ENCODE peak calls at places on chromosomes 5 and 9, in ten cellular contexts. One of them, this sample, is unnamed.

GRCh38 chr5:149730620-149731331 is 666 bp downstream of the PPARGC1B start:
- DNase-seq in A673: peak
- DNase-seq in stimulated activated CD4-positive, alpha-beta T cell treated with anti-CD3 and anti-CD28 coated beads, Interleukin-2, amount 100 ng/mL, for 24 hours: peak
- DNase-seq in activated T-helper 1 cell treated with Interleukin-2 at 50 U/mL for 16 hours: peak
- DNase-seq in NCI-H82: peak
- DNase-seq in coronary artery: no peak
- DNase-seq in suprapubic skin: peak
- DNase-seq in GM18507: peak
- DNase-seq in progenitor cell of endocrine pancreas: no peak
- DNase-seq in LoVo: peak
- DNase-seq in this sample: peak

GRCh38 chr9:34993502-34994428 is 4.2 kb downstream of the DNAJB5 start:
- DNase-seq in suprapubic skin: peak
- DNase-seq in coronary artery: peak
- DNase-seq in LoVo: no peak
- DNase-seq in NCI-H82: peak
- DNase-seq in A673: no peak
- DNase-seq in stimulated activated CD4-positive, alpha-beta T cell treated with anti-CD3 and anti-CD28 coated beads, Interleukin-2, amount 100 ng/mL, for 24 hours: no peak
- DNase-seq in GM18507: no peak
- DNase-seq in progenitor cell of endocrine pancreas: no peak
- DNase-seq in activated T-helper 1 cell treated with Interleukin-2 at 50 U/mL for 16 hours: no peak
- DNase-seq in this sample: no peak

GRCh38 chr9:133256057-133256461 is 18.9 kb downstream of the ABO start:
- DNase-seq in stimulated activated CD4-positive, alpha-beta T cell treated with anti-CD3 and anti-CD28 coated beads, Interleukin-2, amount 100 ng/mL, for 24 hours: no peak
- DNase-seq in activated T-helper 1 cell treated with Interleukin-2 at 50 U/mL for 16 hours: no peak
- DNase-seq in A673: no peak
- DNase-seq in progenitor cell of endocrine pancreas: no peak
- DNase-seq in coronary artery: no peak
- DNase-seq in LoVo: no peak
- DNase-seq in GM18507: no peak
- DNase-seq in suprapubic skin: no peak
- DNase-seq in NCI-H82: no peak
- DNase-seq in this sample: no peak

GRCh38 chr9:133108794-133109641 is 12.0 kb downstream of the RALGDS start:
- DNase-seq in A673: no peak
- DNase-seq in suprapubic skin: peak
- DNase-seq in progenitor cell of endocrine pancreas: no peak
- DNase-seq in coronary artery: peak
- DNase-seq in NCI-H82: no peak
- DNase-seq in activated T-helper 1 cell treated with Interleukin-2 at 50 U/mL for 16 hours: no peak
- DNase-seq in GM18507: no peak
- DNase-seq in stimulated activated CD4-positive, alpha-beta T cell treated with anti-CD3 and anti-CD28 coated beads, Interleukin-2, amount 100 ng/mL, for 24 hours: no peak
- DNase-seq in LoVo: no peak
- DNase-seq in this sample: no peak

GRCh38 chr9:6873862-6874261 is 116.1 kb downstream of the KDM4C start:
- DNase-seq in coronary artery: no peak
- DNase-seq in activated T-helper 1 cell treated with Interleukin-2 at 50 U/mL for 16 hours: no peak
- DNase-seq in NCI-H82: no peak
- DNase-seq in A673: no peak
- DNase-seq in stimulated activated CD4-positive, alpha-beta T cell treated with anti-CD3 and anti-CD28 coated beads, Interleukin-2, amount 100 ng/mL, for 24 hours: no peak
- DNase-seq in progenitor cell of endocrine pancreas: no peak
- DNase-seq in LoVo: no peak
- DNase-seq in suprapubic skin: no peak
- DNase-seq in GM18507: no peak
- DNase-seq in this sample: no peak

GRCh38 chr9:129079829-129080228 is 1.1 kb upstream of the DOLPP1 start:
- DNase-seq in suprapubic skin: peak
- DNase-seq in A673: no peak
- DNase-seq in stimulated activated CD4-positive, alpha-beta T cell treated with anti-CD3 and anti-CD28 coated beads, Interleukin-2, amount 100 ng/mL, for 24 hours: no peak
- DNase-seq in coronary artery: no peak
- DNase-seq in activated T-helper 1 cell treated with Interleukin-2 at 50 U/mL for 16 hours: no peak
- DNase-seq in GM18507: no peak
- DNase-seq in NCI-H82: no peak
- DNase-seq in progenitor cell of endocrine pancreas: no peak
- DNase-seq in LoVo: no peak
- DNase-seq in this sample: no peak

GRCh38 chr9:37963936-37964739 is 60.2 kb upstream of the SLC25A51 start:
- DNase-seq in activated T-helper 1 cell treated with Interleukin-2 at 50 U/mL for 16 hours: no peak
- DNase-seq in suprapubic skin: peak
- DNase-seq in progenitor cell of endocrine pancreas: peak
- DNase-seq in A673: peak
- DNase-seq in stimulated activated CD4-positive, alpha-beta T cell treated with anti-CD3 and anti-CD28 coated beads, Interleukin-2, amount 100 ng/mL, for 24 hours: no peak
- DNase-seq in LoVo: peak
- DNase-seq in coronary artery: no peak
- DNase-seq in NCI-H82: no peak
- DNase-seq in GM18507: no peak
- DNase-seq in this sample: peak

GRCh38 chr9:35615981-35616680 is 2.1 kb downstream of the CD72 start:
- DNase-seq in activated T-helper 1 cell treated with Interleukin-2 at 50 U/mL for 16 hours: no peak
- DNase-seq in GM18507: no peak
- DNase-seq in progenitor cell of endocrine pancreas: no peak
- DNase-seq in A673: no peak
- DNase-seq in LoVo: no peak
- DNase-seq in NCI-H82: no peak
- DNase-seq in stimulated activated CD4-positive, alpha-beta T cell treated with anti-CD3 and anti-CD28 coated beads, Interleukin-2, amount 100 ng/mL, for 24 hours: no peak
- DNase-seq in coronary artery: peak
- DNase-seq in suprapubic skin: no peak
- DNase-seq in this sample: no peak

GRCh38 chr9:14538529-14538928 is 154.7 kb downstream of the ZDHHC21 start:
- DNase-seq in GM18507: no peak
- DNase-seq in activated T-helper 1 cell treated with Interleukin-2 at 50 U/mL for 16 hours: no peak
- DNase-seq in progenitor cell of endocrine pancreas: no peak
- DNase-seq in coronary artery: no peak
- DNase-seq in suprapubic skin: no peak
- DNase-seq in stimulated activated CD4-positive, alpha-beta T cell treated with anti-CD3 and anti-CD28 coated beads, Interleukin-2, amount 100 ng/mL, for 24 hours: no peak
- DNase-seq in A673: no peak
- DNase-seq in NCI-H82: peak
- DNase-seq in LoVo: no peak
- DNase-seq in this sample: no peak

GRCh38 chr5:108167174-108167573 is 214.7 kb downstream of the FBXL17 start:
- DNase-seq in progenitor cell of endocrine pancreas: no peak
- DNase-seq in A673: no peak
- DNase-seq in activated T-helper 1 cell treated with Interleukin-2 at 50 U/mL for 16 hours: no peak
- DNase-seq in suprapubic skin: no peak
- DNase-seq in coronary artery: no peak
- DNase-seq in LoVo: no peak
- DNase-seq in stimulated activated CD4-positive, alpha-beta T cell treated with anti-CD3 and anti-CD28 coated beads, Interleukin-2, amount 100 ng/mL, for 24 hours: no peak
- DNase-seq in GM18507: no peak
- DNase-seq in NCI-H82: no peak
- DNase-seq in this sample: no peak

GRCh38 chr5:141747152-141747640 is 65.2 kb upstream of the ARAP3 start:
- DNase-seq in progenitor cell of endocrine pancreas: no peak
- DNase-seq in activated T-helper 1 cell treated with Interleukin-2 at 50 U/mL for 16 hours: no peak
- DNase-seq in NCI-H82: peak
- DNase-seq in A673: peak
- DNase-seq in GM18507: peak
- DNase-seq in stimulated activated CD4-positive, alpha-beta T cell treated with anti-CD3 and anti-CD28 coated beads, Interleukin-2, amount 100 ng/mL, for 24 hours: no peak
- DNase-seq in suprapubic skin: no peak
- DNase-seq in coronary artery: no peak
- DNase-seq in LoVo: no peak
- DNase-seq in this sample: no peak

GRCh38 chr9:14249527-14249926 is 64.4 kb downstream of the NFIB start:
- DNase-seq in GM18507: no peak
- DNase-seq in suprapubic skin: no peak
- DNase-seq in stimulated activated CD4-positive, alpha-beta T cell treated with anti-CD3 and anti-CD28 coated beads, Interleukin-2, amount 100 ng/mL, for 24 hours: no peak
- DNase-seq in NCI-H82: no peak
- DNase-seq in progenitor cell of endocrine pancreas: no peak
- DNase-seq in LoVo: no peak
- DNase-seq in A673: no peak
- DNase-seq in coronary artery: no peak
- DNase-seq in activated T-helper 1 cell treated with Interleukin-2 at 50 U/mL for 16 hours: no peak
- DNase-seq in this sample: no peak

GRCh38 chr9:110912701-110913291 is 125.5 kb downstream of the LPAR1 start:
- DNase-seq in NCI-H82: no peak
- DNase-seq in GM18507: no peak
- DNase-seq in progenitor cell of endocrine pancreas: no peak
- DNase-seq in coronary artery: no peak
- DNase-seq in stimulated activated CD4-positive, alpha-beta T cell treated with anti-CD3 and anti-CD28 coated beads, Interleukin-2, amount 100 ng/mL, for 24 hours: no peak
- DNase-seq in activated T-helper 1 cell treated with Interleukin-2 at 50 U/mL for 16 hours: no peak
- DNase-seq in A673: no peak
- DNase-seq in LoVo: no peak
- DNase-seq in suprapubic skin: no peak
- DNase-seq in this sample: no peak

GRCh38 chr5:72154076-72154756 is 46.9 kb downstream of the MAP1B start:
- DNase-seq in GM18507: no peak
- DNase-seq in NCI-H82: no peak
- DNase-seq in A673: no peak
- DNase-seq in activated T-helper 1 cell treated with Interleukin-2 at 50 U/mL for 16 hours: no peak
- DNase-seq in suprapubic skin: no peak
- DNase-seq in LoVo: no peak
- DNase-seq in coronary artery: no peak
- DNase-seq in progenitor cell of endocrine pancreas: no peak
- DNase-seq in stimulated activated CD4-positive, alpha-beta T cell treated with anti-CD3 and anti-CD28 coated beads, Interleukin-2, amount 100 ng/mL, for 24 hours: no peak
- DNase-seq in this sample: no peak

GRCh38 chr9:1047605-1048235 is 2.4 kb upstream of the DMRT2 start:
- DNase-seq in NCI-H82: no peak
- DNase-seq in GM18507: no peak
- DNase-seq in coronary artery: no peak
- DNase-seq in activated T-helper 1 cell treated with Interleukin-2 at 50 U/mL for 16 hours: no peak
- DNase-seq in LoVo: peak
- DNase-seq in A673: no peak
- DNase-seq in suprapubic skin: peak
- DNase-seq in stimulated activated CD4-positive, alpha-beta T cell treated with anti-CD3 and anti-CD28 coated beads, Interleukin-2, amount 100 ng/mL, for 24 hours: peak
- DNase-seq in progenitor cell of endocrine pancreas: no peak
- DNase-seq in this sample: no peak

GRCh38 chr9:72623156-72623555 is 101.7 kb downstream of the TMC1 start:
- DNase-seq in progenitor cell of endocrine pancreas: no peak
- DNase-seq in LoVo: no peak
- DNase-seq in suprapubic skin: no peak
- DNase-seq in activated T-helper 1 cell treated with Interleukin-2 at 50 U/mL for 16 hours: no peak
- DNase-seq in NCI-H82: no peak
- DNase-seq in A673: no peak
- DNase-seq in coronary artery: no peak
- DNase-seq in GM18507: no peak
- DNase-seq in stimulated activated CD4-positive, alpha-beta T cell treated with anti-CD3 and anti-CD28 coated beads, Interleukin-2, amount 100 ng/mL, for 24 hours: no peak
- DNase-seq in this sample: no peak

GRCh38 chr9:93662016-93662638 is 85.7 kb downstream of the PHF2 start:
- DNase-seq in A673: no peak
- DNase-seq in suprapubic skin: no peak
- DNase-seq in progenitor cell of endocrine pancreas: no peak
- DNase-seq in activated T-helper 1 cell treated with Interleukin-2 at 50 U/mL for 16 hours: no peak
- DNase-seq in GM18507: no peak
- DNase-seq in stimulated activated CD4-positive, alpha-beta T cell treated with anti-CD3 and anti-CD28 coated beads, Interleukin-2, amount 100 ng/mL, for 24 hours: no peak
- DNase-seq in NCI-H82: no peak
- DNase-seq in coronary artery: no peak
- DNase-seq in LoVo: no peak
- DNase-seq in this sample: no peak

GRCh38 chr5:147892696-147893296 is 13.5 kb downstream of the C5orf46 start:
- DNase-seq in coronary artery: no peak
- DNase-seq in NCI-H82: no peak
- DNase-seq in activated T-helper 1 cell treated with Interleukin-2 at 50 U/mL for 16 hours: no peak
- DNase-seq in A673: no peak
- DNase-seq in GM18507: no peak
- DNase-seq in suprapubic skin: no peak
- DNase-seq in stimulated activated CD4-positive, alpha-beta T cell treated with anti-CD3 and anti-CD28 coated beads, Interleukin-2, amount 100 ng/mL, for 24 hours: no peak
- DNase-seq in LoVo: peak
- DNase-seq in progenitor cell of endocrine pancreas: peak
- DNase-seq in this sample: no peak

GRCh38 chr9:126474786-126475485 is 138.8 kb upstream of the LMX1B start:
- DNase-seq in GM18507: no peak
- DNase-seq in NCI-H82: no peak
- DNase-seq in activated T-helper 1 cell treated with Interleukin-2 at 50 U/mL for 16 hours: no peak
- DNase-seq in A673: no peak
- DNase-seq in stimulated activated CD4-positive, alpha-beta T cell treated with anti-CD3 and anti-CD28 coated beads, Interleukin-2, amount 100 ng/mL, for 24 hours: no peak
- DNase-seq in suprapubic skin: no peak
- DNase-seq in progenitor cell of endocrine pancreas: no peak
- DNase-seq in coronary artery: no peak
- DNase-seq in LoVo: no peak
- DNase-seq in this sample: peak

GRCh38 chr5:135058326-135058725 is 24.3 kb upstream of the PITX1 start:
- DNase-seq in GM18507: no peak
- DNase-seq in progenitor cell of endocrine pancreas: no peak
- DNase-seq in coronary artery: no peak
- DNase-seq in NCI-H82: peak
- DNase-seq in LoVo: no peak
- DNase-seq in activated T-helper 1 cell treated with Interleukin-2 at 50 U/mL for 16 hours: no peak
- DNase-seq in stimulated activated CD4-positive, alpha-beta T cell treated with anti-CD3 and anti-CD28 coated beads, Interleukin-2, amount 100 ng/mL, for 24 hours: no peak
- DNase-seq in suprapubic skin: no peak
- DNase-seq in A673: no peak
- DNase-seq in this sample: no peak

GRCh38 chr9:75457474-75458011 is 369.2 kb downstream of the OSTF1 start:
- DNase-seq in A673: no peak
- DNase-seq in suprapubic skin: no peak
- DNase-seq in NCI-H82: no peak
- DNase-seq in coronary artery: no peak
- DNase-seq in LoVo: no peak
- DNase-seq in progenitor cell of endocrine pancreas: no peak
- DNase-seq in GM18507: no peak
- DNase-seq in stimulated activated CD4-positive, alpha-beta T cell treated with anti-CD3 and anti-CD28 coated beads, Interleukin-2, amount 100 ng/mL, for 24 hours: no peak
- DNase-seq in activated T-helper 1 cell treated with Interleukin-2 at 50 U/mL for 16 hours: no peak
- DNase-seq in this sample: no peak

GRCh38 chr5:1285883-1286291 is 9.0 kb downstream of the TERT start:
- DNase-seq in NCI-H82: no peak
- DNase-seq in stimulated activated CD4-positive, alpha-beta T cell treated with anti-CD3 and anti-CD28 coated beads, Interleukin-2, amount 100 ng/mL, for 24 hours: no peak
- DNase-seq in A673: no peak
- DNase-seq in activated T-helper 1 cell treated with Interleukin-2 at 50 U/mL for 16 hours: no peak
- DNase-seq in LoVo: no peak
- DNase-seq in suprapubic skin: peak
- DNase-seq in GM18507: no peak
- DNase-seq in coronary artery: peak
- DNase-seq in progenitor cell of endocrine pancreas: no peak
- DNase-seq in this sample: no peak

GRCh38 chr5:133681896-133682295 is 69.6 kb upstream of the FSTL4 start:
- DNase-seq in NCI-H82: no peak
- DNase-seq in progenitor cell of endocrine pancreas: no peak
- DNase-seq in GM18507: no peak
- DNase-seq in stimulated activated CD4-positive, alpha-beta T cell treated with anti-CD3 and anti-CD28 coated beads, Interleukin-2, amount 100 ng/mL, for 24 hours: no peak
- DNase-seq in suprapubic skin: no peak
- DNase-seq in LoVo: no peak
- DNase-seq in coronary artery: peak
- DNase-seq in A673: no peak
- DNase-seq in activated T-helper 1 cell treated with Interleukin-2 at 50 U/mL for 16 hours: no peak
- DNase-seq in this sample: no peak

GRCh38 chr9:85237478-85237877 is 504.3 kb downstream of the AGTPBP1 start:
- DNase-seq in A673: no peak
- DNase-seq in stimulated activated CD4-positive, alpha-beta T cell treated with anti-CD3 and anti-CD28 coated beads, Interleukin-2, amount 100 ng/mL, for 24 hours: no peak
- DNase-seq in progenitor cell of endocrine pancreas: no peak
- DNase-seq in coronary artery: no peak
- DNase-seq in GM18507: no peak
- DNase-seq in suprapubic skin: no peak
- DNase-seq in LoVo: no peak
- DNase-seq in activated T-helper 1 cell treated with Interleukin-2 at 50 U/mL for 16 hours: no peak
- DNase-seq in NCI-H82: no peak
- DNase-seq in this sample: no peak

GRCh38 chr5:111079846-111080245 is 8.3 kb downstream of the TSLP start:
- DNase-seq in suprapubic skin: no peak
- DNase-seq in activated T-helper 1 cell treated with Interleukin-2 at 50 U/mL for 16 hours: no peak
- DNase-seq in stimulated activated CD4-positive, alpha-beta T cell treated with anti-CD3 and anti-CD28 coated beads, Interleukin-2, amount 100 ng/mL, for 24 hours: no peak
- DNase-seq in A673: no peak
- DNase-seq in GM18507: no peak
- DNase-seq in LoVo: no peak
- DNase-seq in coronary artery: no peak
- DNase-seq in progenitor cell of endocrine pancreas: no peak
- DNase-seq in NCI-H82: no peak
- DNase-seq in this sample: no peak

This sample was measured in A549.